ENCODE peak calls at places on chromosomes 6 and 20, in ten cellular contexts. B is HepG2; M is SJCRH30; O is heart right ventricle; G is upper lobe of right lung; N is RWPE2; H is neuronal stem cell; S is PC-3; T is naive thymus-derived CD4-positive, alpha-beta T cell; X is GM23248. L is an unnamed sample.

GRCh38 chr6:33172307-33173227 is 19.7 kb downstream of the COL11A2 start:
- DNase-seq in B (peak; percentile 53), M (no peak), O (no peak), G (peak; percentile 61), N (peak; percentile 38), H (peak; percentile 29), S (peak; percentile 47), T (no peak), X (peak; percentile 66), L (no peak)

GRCh38 chr6:136284909-136285308 is 4.7 kb downstream of the BCLAF1 start:
- DNase-seq in B (no peak), M (no peak), O (no peak), G (no peak), N (no peak), H (no peak), S (peak; percentile 30), T (no peak), X (peak; percentile 80), L (no peak)

GRCh38 chr6:146985111-146985510 is 219.1 kb upstream of the STXBP5 start:
- DNase-seq in B (peak; percentile 97), M (peak; percentile 14), O (no peak), G (no peak), N (no peak), H (no peak), S (peak; percentile 64), T (no peak), X (peak; percentile 26), L (no peak)

GRCh38 chr20:14892782-14893181 is 555.4 kb upstream of the FLRT3 start:
- DNase-seq in B (no peak), M (no peak), O (no peak), G (no peak), N (no peak), H (no peak), S (no peak), T (no peak), X (no peak), L (no peak)

GRCh38 chr6:157392927-157393666 is 12.1 kb downstream of the ZDHHC14 start:
- DNase-seq in B (no peak), M (no peak), O (no peak), G (no peak), N (no peak), H (no peak), S (no peak), T (no peak), X (no peak), L (peak; percentile 58)

GRCh38 chr6:104623052-104623690 is 236.5 kb downstream of the HACE1 start:
- DNase-seq in B (no peak), M (no peak), O (no peak), G (no peak), N (no peak), H (peak; percentile 6), S (peak; percentile 64), T (no peak), X (no peak), L (no peak)

GRCh38 chr6:153034139-153034538 is 31.6 kb upstream of the MTRF1L start:
- DNase-seq in B (no peak), M (no peak), O (no peak), G (no peak), N (no peak), H (no peak), S (no peak), T (no peak), X (no peak), L (no peak)

GRCh38 chr6:104483225-104483834 is 376.4 kb downstream of the HACE1 start:
- DNase-seq in B (peak; percentile 7), M (no peak), O (no peak), G (no peak), N (no peak), H (no peak), S (peak; percentile 44), T (no peak), X (peak; percentile 24), L (no peak)

GRCh38 chr20:22925613-22925983 is 109.5 kb upstream of the SSTR4 start:
- DNase-seq in B (no peak), M (no peak), O (no peak), G (no peak), N (no peak), H (no peak), S (peak; percentile 42), T (no peak), X (peak; percentile 52), L (no peak)

GRCh38 chr20:39960522-39961420 is 728.3 kb downstream of the MAFB start:
- DNase-seq in B (no peak), M (peak; percentile 96), O (no peak), G (no peak), N (no peak), H (no peak), S (no peak), T (no peak), X (no peak), L (no peak)

GRCh38 chr6:105136433-105137350 is 43.1 kb downstream of the POPDC3 start:
- DNase-seq in B (no peak), M (peak; percentile 83), O (peak; percentile 75), G (peak; percentile 74), N (no peak), H (peak; percentile 66), S (no peak), T (no peak), X (peak; percentile 81), L (no peak)

GRCh38 chr6:22892452-22892851 is 323.1 kb downstream of the HDGFL1 start:
- DNase-seq in B (no peak), M (no peak), O (peak; percentile 22), G (no peak), N (no peak), H (no peak), S (peak; percentile 91), T (no peak), X (peak; percentile 95), L (no peak)

GRCh38 chr6:11769816-11770545 is 8.6 kb downstream of the ADTRP start:
- DNase-seq in B (no peak), M (no peak), O (no peak), G (no peak), N (no peak), H (no peak), S (peak; percentile 10), T (no peak), X (no peak), L (peak; percentile 61)

GRCh38 chr20:46962452-46963195 is 68.0 kb downstream of the EYA2 start:
- DNase-seq in B (no peak), M (no peak), O (no peak), G (no peak), N (no peak), H (no peak), S (no peak), T (no peak), X (peak; percentile 10), L (no peak)

GRCh38 chr20:48825551-48825885 is 2.3 kb downstream of the PREX1 start:
- DNase-seq in B (no peak), M (no peak), O (no peak), G (no peak), N (no peak), H (no peak), S (no peak), T (no peak), X (no peak), L (no peak)
- H3K4me3 ChIP-seq in B (no peak overlapping the region), M (peak overlapping the region; percentile 97), O (peak overlapping the region; percentile 88), G (peak overlapping the region; percentile 66), N (no peak overlapping the region), H (no peak overlapping the region), S (peak overlapping the region; percentile 71), T (peak overlapping the region; percentile 60), X (no peak overlapping the region), L (peak overlapping the region; percentile 92)

GRCh38 chr6:47428746-47429664 is 48.6 kb upstream of the CD2AP start:
- DNase-seq in B (no peak), M (no peak), O (no peak), G (no peak), N (no peak), H (no peak), S (no peak), T (no peak), X (no peak), L (no peak)
- H3K27ac ChIP-seq in B (no peak overlapping the region), M (no peak overlapping the region), O (no peak overlapping the region), G (no peak overlapping the region), N (no peak overlapping the region), H (no peak overlapping the region), S (no peak overlapping the region), T (no peak overlapping the region), X (no peak overlapping the region), L (no peak overlapping the region)

GRCh38 chr6:150732765-150733539 is 132.6 kb upstream of the MTHFD1L start:
- DNase-seq in B (no peak), M (no peak), O (no peak), G (no peak), N (no peak), H (no peak), S (no peak), T (no peak), X (no peak), L (no peak)
- H3K27me3 ChIP-seq in B (no peaks in the 10 kb centered on the region), M (no peaks in the 10 kb centered on the region), O (no peaks in the 10 kb centered on the region), G (no peaks in the 10 kb centered on the region), N (no peaks in the 10 kb centered on the region), H (no peaks in the 10 kb centered on the region), S (no peaks in the 10 kb centered on the region), T (no peaks in the 10 kb centered on the region), X (no peaks in the 10 kb centered on the region), L (no peaks in the 10 kb centered on the region)

GRCh38 chr6:167112421-167112820 is 10.5 kb upstream of the CCR6 start:
- DNase-seq in B (no peak), M (no peak), O (no peak), G (no peak), N (no peak), H (no peak), S (no peak), T (no peak), X (no peak), L (no peak)

GRCh38 chr6:167113935-167114910 is 8.7 kb upstream of the CCR6 start:
- DNase-seq in B (no peak), M (no peak), O (no peak), G (no peak), N (no peak), H (no peak), S (no peak), T (no peak), X (no peak), L (peak; percentile 93)

GRCh38 chr6:167111597-167111996 is 11.3 kb upstream of the CCR6 start:
- DNase-seq in B (no peak), M (no peak), O (no peak), G (no peak), N (no peak), H (no peak), S (no peak), T (no peak), X (no peak), L (peak; percentile 44)

GRCh38 chr6:167115054-167115453 is 7.8 kb upstream of the CCR6 start:
- DNase-seq in B (no peak), M (no peak), O (no peak), G (no peak), N (no peak), H (no peak), S (no peak), T (no peak), X (no peak), L (peak; percentile 48)

DNA sequence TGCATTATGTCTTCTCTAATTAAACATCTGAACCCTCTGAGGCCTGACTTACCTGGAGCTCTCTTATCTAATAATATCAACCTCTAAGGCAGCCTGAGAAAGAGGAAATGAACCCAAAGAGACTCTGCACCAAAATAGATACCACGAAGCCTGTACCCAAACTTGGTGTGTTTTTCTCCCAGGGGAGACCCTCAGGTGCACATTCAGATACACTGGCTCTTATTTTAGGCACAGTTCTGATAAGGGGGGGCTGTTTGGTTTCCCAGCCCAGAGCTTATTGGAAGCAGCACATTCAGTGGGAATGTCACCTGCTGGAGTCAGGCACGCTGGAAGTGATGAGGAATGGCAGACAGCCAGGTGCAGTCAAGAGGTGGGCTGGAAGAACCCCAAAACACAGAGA is 9.8 kb upstream of the CCR6 start:
- DNase-seq in B (no peak), M (no peak), O (no peak), G (no peak), N (no peak), H (no peak), S (no peak), T (no peak), X (no peak), L (peak; percentile 72)
- H3K4me3 ChIP-seq in B (no peak overlapping the region), M (no peak overlapping the region), O (no peak overlapping the region), G (peak overlapping the region; percentile 8), N (no peak overlapping the region), H (no peak overlapping the region), S (no peak overlapping the region), T (no peak overlapping the region), X (no peak overlapping the region), L (peak overlapping the region; percentile 30)